ENCODE peak calls at places on chromosomes 1 and 21, in four cellular contexts. Q is SK-N-SH, T is body of pancreas, M is neuronal stem cell. O is an unnamed sample.

GRCh38 chr1:42730988-42731387 is 9.0 kb downstream of the CLDN19 start:
- DNase-seq in Q (peak), T (no peak), M (no peak), O (no peak)

GRCh38 chr1:31064115-31064514 is 1.4 kb downstream of the PUM1 start:
- DNase-seq in Q (no peak), T (no peak), M (no peak), O (no peak)

GRCh38 chr21:30717105-30717504 is 1.5 kb downstream of the KRTAP21-3 start:
- DNase-seq in Q (no peak), T (no peak), M (no peak), O (no peak)

GRCh38 chr1:37090671-37091070 is 56.4 kb upstream of the GRIK3 start:
- DNase-seq in Q (no peak), T (no peak), M (no peak), O (no peak)

GRCh38 chr21:46000731-46001641 is 19.4 kb downstream of the COL6A1 start:
- DNase-seq in Q (no peak), T (no peak), M (no peak), O (no peak)

GRCh38 chr1:231424950-231425805 is 3.1 kb upstream of the EGLN1 start:
- DNase-seq in Q (no peak), T (peak), M (no peak), O (no peak)

GRCh38 chr1:206896261-206896660 is 982 bp upstream of the IL24 start:
- DNase-seq in Q (no peak), T (no peak), M (no peak), O (no peak)

GRCh38 chr1:87983841-87984240 is 655.2 kb downstream of the LMO4 start:
- DNase-seq in Q (no peak), T (no peak), M (no peak), O (no peak)

GRCh38 chr1:33181038-33181861 is 593 bp downstream of the TRIM62 start:
- DNase-seq in Q (peak), T (peak), M (peak), O (peak)

GRCh38 chr1:161128591-161129420 is 3.7 kb downstream of the DEDD start:
- DNase-seq in Q (no peak), T (no peak), M (no peak), O (no peak)
- H3K27ac ChIP-seq in Q (no peak), T (no peak), M (no peak), O (no peak)

DNA sequence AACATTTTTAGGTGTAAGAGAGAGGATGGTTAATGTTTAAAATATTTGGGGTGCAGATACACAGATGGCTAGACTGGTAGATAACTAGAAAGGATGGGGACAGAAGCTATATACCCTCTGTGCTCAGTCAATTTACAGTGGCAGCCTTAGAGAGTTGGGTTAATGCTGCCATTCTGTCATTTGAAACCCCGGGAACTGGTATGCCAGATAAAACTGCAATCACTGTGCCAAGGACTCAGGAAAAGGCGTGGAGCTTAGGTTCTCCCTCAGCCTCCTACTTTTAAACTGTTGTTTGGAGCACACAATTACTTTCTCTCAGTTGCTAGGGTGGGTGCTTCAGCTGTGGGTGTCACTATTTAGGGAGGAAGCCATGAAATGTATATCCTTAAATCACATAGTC is 90.0 kb upstream of the HNRNPU start:
- DNase-seq in Q (no peak), T (no peak), M (no peak), O (no peak)
- H3K27ac ChIP-seq in Q (no peak), T (no peak), M (no peak), O (no peak)

GRCh38 chr1:1110561-1110971 is 5.3 kb downstream of the C1orf159 start:
- DNase-seq in Q (no peak), T (no peak), M (no peak), O (no peak)
- H3K27ac ChIP-seq in Q (no peak), T (no peak), M (no peak), O (no peak)

DNA sequence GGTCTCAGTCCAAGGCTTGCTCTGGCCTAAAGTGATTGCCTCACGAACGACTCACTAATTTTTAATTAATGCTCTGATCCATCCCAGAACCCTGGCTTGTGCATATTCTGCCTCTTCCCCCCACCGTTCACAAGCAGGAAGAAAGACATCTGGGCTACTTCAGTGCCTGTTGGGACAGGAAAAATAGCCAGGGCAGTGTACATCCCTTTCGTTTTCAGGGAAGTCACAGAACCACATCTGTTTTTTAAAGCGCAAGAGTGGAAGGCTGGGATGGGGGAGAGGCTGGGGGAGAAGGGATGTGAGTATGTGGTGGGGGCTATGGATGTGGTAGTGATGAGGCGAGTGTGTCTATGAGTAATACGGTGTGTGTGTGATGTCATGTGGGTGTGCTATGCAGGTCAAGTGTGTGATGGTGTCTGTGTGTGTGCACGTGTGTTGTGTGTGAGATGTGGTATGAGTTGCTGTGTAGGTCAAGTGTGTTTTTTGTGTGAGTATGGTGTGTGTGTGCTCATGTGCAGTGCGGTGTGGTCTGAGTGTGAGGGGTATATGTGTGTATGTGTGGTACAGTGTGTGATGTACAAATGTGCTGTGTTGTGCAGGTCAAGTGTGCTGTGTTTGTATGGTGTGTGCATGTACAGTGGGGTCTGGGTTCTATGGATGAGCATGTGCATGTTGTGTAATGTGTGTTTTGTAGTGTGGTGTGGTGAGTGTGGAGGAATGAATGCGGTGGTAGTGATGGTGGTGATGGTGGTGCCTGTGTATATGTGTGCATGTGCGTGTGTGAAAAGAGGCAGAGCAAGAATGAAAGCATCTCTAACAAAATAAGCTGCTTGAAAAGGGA is 64.9 kb upstream of the SYT6 start:
- DNase-seq in Q (peak), T (no peak), M (no peak), O (no peak)
- H3K27ac ChIP-seq in Q (no peak), T (no peak), M (no peak), O (no peak)

GRCh38 chr1:1254667-1254998 is 8.1 kb upstream of the C1QTNF12 start:
- DNase-seq in Q (no peak), T (no peak), M (no peak), O (no peak)
- H3K27ac ChIP-seq in Q (no peak), T (no peak), M (no peak), O (no peak)

DNA sequence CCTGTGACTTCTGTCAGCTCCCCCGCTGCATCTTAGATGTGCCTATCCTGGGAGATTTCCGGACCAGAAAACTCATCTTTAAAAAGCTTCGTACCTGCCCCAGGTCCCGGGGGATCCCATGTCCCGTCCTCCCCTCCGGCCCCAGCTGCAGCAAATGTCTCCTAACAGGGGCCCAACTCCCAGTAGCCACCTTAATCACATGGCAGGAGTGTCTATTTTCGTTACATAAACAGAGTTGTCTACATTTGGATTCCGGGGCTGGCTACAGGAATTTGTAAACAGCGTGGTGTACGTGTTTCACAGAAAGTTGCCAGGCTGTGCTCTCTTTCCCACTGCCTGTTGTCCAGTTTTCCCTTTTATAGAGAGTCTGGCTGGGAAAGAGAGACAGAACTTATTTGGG is 17.9 kb upstream of the KCNE2 start:
- DNase-seq in Q (no peak), T (no peak), M (no peak), O (no peak)
- H3K27ac ChIP-seq in Q (no peak), T (no peak), M (no peak), O (no peak)